ENCODE peak calls at places on chromosomes 5 and 9, in ten cellular contexts. D is BE2C, N is tibial artery, G is neuronal stem cell, A is IMR-90, Y is RWPE2, F is cardiac muscle cell, Z is heart right ventricle, K is Peyer's patch, R is lower lobe of right lung. B is an unnamed sample. For H3K4me1, the result is how much of the 10 kb centered on the place peaks cover.

GRCh38 chr5:54462281-54462680 is 6.8 kb downstream of the HSPB3 start:
- DNase-seq in D (no peak), N (no peak), G (no peak), A (no peak), Y (no peak), F (no peak), Z (no peak), K (no peak), R (no peak), B (no peak)

GRCh38 chr5:179126506-179126991 is 66.4 kb downstream of the ZNF354C start:
- DNase-seq in D (no peak), N (peak), G (no peak), A (no peak), Y (peak), F (no peak), Z (no peak), K (peak), R (peak), B (no peak)

GRCh38 chr9:37602817-37603216 is 10.4 kb upstream of the TOMM5 start:
- DNase-seq in D (no peak), N (no peak), G (no peak), A (no peak), Y (peak), F (no peak), Z (peak), K (peak), R (peak), B (no peak)

GRCh38 chr9:107759823-107760166 is 270.2 kb upstream of the KLF4 start:
- DNase-seq in D (no peak), N (no peak), G (no peak), A (no peak), Y (no peak), F (no peak), Z (no peak), K (no peak), R (no peak), B (no peak)

GRCh38 chr9:91697201-91697600 is 252.8 kb downstream of the ROR2 start:
- DNase-seq in D (no peak), N (no peak), G (no peak), A (no peak), Y (no peak), F (no peak), Z (no peak), K (no peak), R (no peak), B (no peak)

GRCh38 chr5:152072076-152072475 is 147.4 kb upstream of the GLRA1 start:
- DNase-seq in D (no peak), N (no peak), G (no peak), A (no peak), Y (no peak), F (peak), Z (peak), K (no peak), R (no peak), B (no peak)

GRCh38 chr5:41762426-41762825 is 107.8 kb downstream of the OXCT1 start:
- DNase-seq in D (no peak), N (no peak), G (no peak), A (no peak), Y (no peak), F (no peak), Z (no peak), K (no peak), R (no peak), B (no peak)

GRCh38 chr9:127418037-127418471 is 6.1 kb upstream of the ZNF79 start:
- DNase-seq in D (peak), N (no peak), G (no peak), A (no peak), Y (no peak), F (peak), Z (no peak), K (no peak), R (no peak), B (no peak)

GRCh38 chr9:132637351-132637750 is 32.4 kb downstream of the DDX31 start:
- DNase-seq in D (no peak), N (no peak), G (no peak), A (no peak), Y (no peak), F (no peak), Z (no peak), K (no peak), R (no peak), B (no peak)

GRCh38 chr5:97162045-97162444 is 19.6 kb upstream of the LIX1 start:
- DNase-seq in D (peak), N (no peak), G (peak), A (peak), Y (no peak), F (peak), Z (no peak), K (peak), R (no peak), B (peak)

GRCh38 chr5:60820593-60821487 is 23.2 kb downstream of the ELOVL7 start:
- DNase-seq in D (no peak), N (no peak), G (no peak), A (no peak), Y (no peak), F (no peak), Z (no peak), K (no peak), R (no peak), B (no peak)

GRCh38 chr9:86034863-86035734 is 64.3 kb downstream of the GOLM1 start:
- DNase-seq in D (peak), N (no peak), G (no peak), A (peak), Y (no peak), F (peak), Z (no peak), K (peak), R (no peak), B (peak)

GRCh38 chr9:89357331-89358197 is 39.3 kb downstream of the SECISBP2 start:
- DNase-seq in D (no peak), N (no peak), G (no peak), A (no peak), Y (no peak), F (no peak), Z (no peak), K (no peak), R (no peak), B (no peak)

GRCh38 chr5:129241755-129242154 is 147.2 kb downstream of the ISOC1 start:
- DNase-seq in D (no peak), N (no peak), G (no peak), A (no peak), Y (no peak), F (no peak), Z (no peak), K (no peak), R (no peak), B (no peak)

GRCh38 chr5:120368923-120369715 is 95.0 kb upstream of the PRR16 start:
- DNase-seq in D (no peak), N (no peak), G (no peak), A (no peak), Y (peak), F (no peak), Z (no peak), K (peak), R (no peak), B (no peak)

GRCh38 chr5:177232761-177233160 is 70.8 kb downstream of the RAB24 start:
- DNase-seq in D (no peak), N (no peak), G (no peak), A (peak), Y (no peak), F (no peak), Z (no peak), K (no peak), R (no peak), B (peak)

GRCh38 chr5:60161340-60161934 is 267.9 kb upstream of the PDE4D start:
- DNase-seq in D (no peak), N (no peak), G (no peak), A (peak), Y (no peak), F (peak), Z (no peak), K (no peak), R (no peak), B (peak)

GRCh38 chr5:17897776-17898175 is 263.5 kb downstream of the TAF11L14 start:
- DNase-seq in D (no peak), N (no peak), G (no peak), A (no peak), Y (no peak), F (no peak), Z (no peak), K (no peak), R (no peak), B (peak)

GRCh38 chr9:81980568-81980967 is 8.0 kb upstream of the SPATA31D1 start:
- DNase-seq in D (no peak), N (no peak), G (no peak), A (peak), Y (no peak), F (no peak), Z (no peak), K (no peak), R (no peak), B (peak)

GRCh38 chr5:178483620-178484019 is 106.6 kb downstream of the COL23A1 start:
- DNase-seq in D (no peak), N (peak), G (no peak), A (no peak), Y (no peak), F (no peak), Z (no peak), K (peak), R (peak), B (no peak)

GRCh38 chr9:5869315-5870019 is 21.2 kb upstream of the MLANA start:
- DNase-seq in D (peak), N (no peak), G (no peak), A (no peak), Y (no peak), F (no peak), Z (no peak), K (no peak), R (no peak), B (no peak)

GRCh38 chr9:106883030-106883429 is 20.1 kb downstream of the ZNF462 start:
- DNase-seq in D (no peak), N (no peak), G (no peak), A (no peak), Y (no peak), F (no peak), Z (no peak), K (no peak), R (no peak), B (no peak)

GRCh38 chr9:111016046-111017026 is 21.9 kb downstream of the LPAR1 start:
- DNase-seq in D (no peak), N (no peak), G (no peak), A (peak), Y (no peak), F (peak), Z (no peak), K (no peak), R (no peak), B (peak)

GRCh38 chr9:112283854-112284253 is 49.6 kb downstream of the PTBP3 start:
- DNase-seq in D (no peak), N (no peak), G (no peak), A (no peak), Y (no peak), F (no peak), Z (no peak), K (no peak), R (no peak), B (no peak)

GRCh38 chr9:106869458-106869857 is 6.5 kb downstream of the ZNF462 start:
- DNase-seq in D (no peak), N (no peak), G (no peak), A (peak), Y (no peak), F (no peak), Z (no peak), K (no peak), R (no peak), B (peak)

GRCh38 chr5:138632900-138633489 is 57.8 kb upstream of the HSPA9 start:
- DNase-seq in D (peak), N (peak), G (peak), A (peak), Y (peak), F (peak), Z (peak), K (peak), R (peak), B (peak)

GRCh38 chr5:77413049-77413448 is 79.1 kb downstream of the WDR41 start:
- DNase-seq in D (no peak), N (no peak), G (no peak), A (no peak), Y (no peak), F (no peak), Z (no peak), K (no peak), R (no peak), B (no peak)

GRCh38 chr9:136138566-136138965 is 19.9 kb upstream of the TMEM250 start:
- DNase-seq in D (peak), N (no peak), G (peak), A (no peak), Y (no peak), F (peak), Z (no peak), K (peak), R (no peak), B (no peak)

GRCh38 chr5:16364906-16365305 is 100.7 kb downstream of the ZNF622 start:
- DNase-seq in D (no peak), N (no peak), G (no peak), A (no peak), Y (no peak), F (no peak), Z (no peak), K (no peak), R (no peak), B (no peak)

GRCh38 chr5:103938151-103938671 is 375.6 kb upstream of the NUDT12 start:
- DNase-seq in D (no peak), N (no peak), G (no peak), A (no peak), Y (no peak), F (no peak), Z (no peak), K (no peak), R (no peak), B (no peak)

GRCh38 chr5:180935203-180935602 is 36.2 kb downstream of the BTNL8 start:
- DNase-seq in D (no peak), N (no peak), G (no peak), A (no peak), Y (no peak), F (no peak), Z (no peak), K (no peak), R (no peak), B (no peak)

GRCh38 chr5:137344723-137345322 is 154.3 kb downstream of the SPOCK1 start:
- DNase-seq in D (peak), N (peak), G (peak), A (peak), Y (no peak), F (peak), Z (no peak), K (no peak), R (no peak), B (peak)

GRCh38 chr5:56985941-56986630 is 34.2 kb upstream of the MIER3 start:
- DNase-seq in D (no peak), N (no peak), G (no peak), A (no peak), Y (no peak), F (no peak), Z (no peak), K (no peak), R (no peak), B (no peak)

GRCh38 chr9:91886433-91887031 is 63.5 kb downstream of the ROR2 start:
- DNase-seq in D (no peak), N (no peak), G (peak), A (no peak), Y (no peak), F (no peak), Z (no peak), K (no peak), R (no peak), B (no peak)

GRCh38 chr5:173563246-173563645 is 53.2 kb downstream of the BOD1 start:
- DNase-seq in D (no peak), N (no peak), G (no peak), A (peak), Y (no peak), F (no peak), Z (no peak), K (no peak), R (no peak), B (no peak)

GRCh38 chr5:111857067-111857466 is 100.1 kb upstream of the NREP start:
- DNase-seq in D (no peak), N (no peak), G (no peak), A (no peak), Y (no peak), F (no peak), Z (no peak), K (no peak), R (no peak), B (no peak)
- H3K4me1 ChIP-seq in D (under half), N (under half), G (under half), A (under half), Y (under half), F (under half), Z (half or more), K (under half), R (under half), B (under half)

GRCh38 chr9:36575411-36575882 is 2.8 kb downstream of the MELK start:
- DNase-seq in D (no peak), N (no peak), G (no peak), A (peak), Y (no peak), F (no peak), Z (no peak), K (no peak), R (no peak), B (peak)
- H3K4me1 ChIP-seq in D (under half), N (under half), G (under half), A (under half), Y (under half), F (under half), Z (under half), K (under half), R (under half), B (under half)

DNA sequence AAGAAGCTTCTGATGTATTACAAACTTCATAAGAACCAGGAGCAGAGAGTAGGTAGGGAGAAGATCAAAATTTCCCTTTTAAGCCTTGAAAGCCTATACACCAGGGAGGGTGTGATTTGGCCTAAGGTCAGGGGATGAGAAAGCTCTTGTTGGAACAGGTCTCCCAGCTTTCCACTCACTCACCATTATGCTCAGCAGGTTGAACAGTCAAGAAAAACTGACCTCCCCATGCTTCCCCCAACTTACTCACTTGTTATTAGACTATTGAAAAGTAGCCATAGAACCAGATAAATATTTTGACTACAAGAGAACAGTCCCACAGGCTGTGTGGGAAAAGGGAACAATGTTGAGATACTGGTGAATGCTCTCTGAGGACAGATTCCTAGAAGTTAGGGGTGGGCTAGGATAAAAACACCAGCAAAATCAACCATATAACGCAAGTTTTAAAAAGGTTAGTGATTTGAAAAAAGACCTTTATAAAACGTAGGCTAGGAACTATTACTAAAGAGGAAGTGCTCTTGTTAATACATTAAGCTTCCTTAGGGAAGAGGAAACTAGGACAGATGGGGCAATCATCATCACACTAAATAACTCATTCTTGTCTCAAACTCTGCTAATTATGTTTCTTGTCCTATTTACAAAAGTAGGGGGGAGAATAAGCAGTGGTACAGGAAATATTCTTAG is 30.9 kb downstream of the PCDHGC5 start:
- DNase-seq in D (no peak), N (no peak), G (no peak), A (peak), Y (no peak), F (no peak), Z (no peak), K (no peak), R (no peak), B (no peak)
- H3K4me1 ChIP-seq in D (under half), N (under half), G (under half), A (under half), Y (under half), F (under half), Z (half or more), K (under half), R (half or more), B (half or more)

GRCh38 chr9:35753466-35753865 is 610 bp downstream of the MSMP start:
- DNase-seq in D (no peak), N (no peak), G (no peak), A (no peak), Y (no peak), F (no peak), Z (no peak), K (no peak), R (no peak), B (no peak)
- H3K4me1 ChIP-seq in D (under half), N (under half), G (under half), A (under half), Y (under half), F (under half), Z (half or more), K (under half), R (under half), B (under half)

GRCh38 chr9:134405527-134405926 is 79.3 kb downstream of the RXRA start:
- DNase-seq in D (no peak), N (no peak), G (no peak), A (no peak), Y (no peak), F (no peak), Z (no peak), K (no peak), R (peak), B (no peak)
- H3K4me1 ChIP-seq in D (under half), N (half or more), G (under half), A (under half), Y (under half), F (under half), Z (half or more), K (under half), R (half or more), B (under half)

DNA sequence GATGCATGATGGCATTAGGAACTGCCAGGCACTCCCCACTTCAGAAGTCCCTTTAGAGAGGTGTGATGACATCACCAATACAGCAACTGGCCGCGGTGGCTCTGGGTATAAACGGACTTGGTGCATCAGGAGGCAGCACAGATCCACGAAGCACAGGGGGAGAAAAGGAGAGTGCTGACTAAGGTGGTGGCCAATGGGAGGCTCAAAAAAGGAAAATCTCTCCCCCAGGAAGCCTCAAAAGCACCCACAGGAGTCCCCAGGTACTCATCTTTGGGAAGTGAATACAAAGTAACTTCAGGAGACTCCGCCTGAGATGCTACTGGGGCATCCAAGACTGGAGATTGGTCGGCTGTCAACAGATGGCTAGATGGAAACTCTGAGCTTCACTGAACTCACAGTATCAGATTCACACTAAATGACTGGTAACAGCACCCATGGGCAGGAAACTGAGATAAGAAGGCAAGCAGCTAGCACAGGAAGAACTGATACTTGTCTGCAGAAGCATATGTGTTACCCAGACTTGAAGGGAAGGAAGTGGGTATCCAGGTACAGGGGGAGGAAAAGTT is 7.6 kb downstream of the TTC39B start:
- DNase-seq in D (no peak), N (no peak), G (no peak), A (no peak), Y (no peak), F (no peak), Z (no peak), K (peak), R (no peak), B (no peak)
- H3K4me1 ChIP-seq in D (under half), N (under half), G (under half), A (under half), Y (under half), F (under half), Z (under half), K (under half), R (under half), B (under half)

GRCh38 chr5:124740991-124741583 is 5.4 kb downstream of the ZNF608 start:
- DNase-seq in D (no peak), N (no peak), G (no peak), A (no peak), Y (no peak), F (no peak), Z (no peak), K (no peak), R (no peak), B (peak)
- H3K4me1 ChIP-seq in D (under half), N (under half), G (under half), A (under half), Y (under half), F (half or more), Z (half or more), K (under half), R (half or more), B (half or more)

B was measured in adipocyte.